ENCODE peak calls at places on chromosomes 12 and 14, in nine cellular contexts. B is transverse colon, Q is breast epithelium, D is suprapubic skin, F is HCT116, I is SK-N-SH, H is HL-60, S is stomach, X is prostate gland. K is an unnamed sample.

GRCh38 chr14:49367696-49368095 is 218.5 kb downstream of the RPS29 start:
- DNase-seq in X (no peak), H (no peak), S (no peak), I (no peak), B (no peak), F (no peak), Q (no peak), D (no peak), K (no peak)

GRCh38 chr12:45183263-45183662 is 32.6 kb upstream of the ANO6 start:
- DNase-seq in Q (no peak), F (no peak), X (no peak), D (no peak), I (peak; percentile 24), H (no peak), B (no peak), S (no peak), K (no peak)

GRCh38 chr14:44657153-44657552 is 150.1 kb upstream of the FSCB start:
- DNase-seq in F (no peak), B (no peak), X (no peak), D (no peak), H (no peak), S (no peak), Q (no peak), I (no peak), K (no peak)

GRCh38 chr12:79267580-79267979 is 403.0 kb downstream of the SYT1 start:
- DNase-seq in S (no peak), I (no peak), D (no peak), H (no peak), B (no peak), Q (no peak), F (no peak), X (no peak), K (no peak)

GRCh38 chr14:93085916-93086315 is 29.8 kb downstream of the ITPK1 start:
- DNase-seq in H (no peak), I (no peak), X (no peak), B (no peak), D (no peak), Q (no peak), S (no peak), F (no peak), K (no peak)

GRCh38 chr12:94553130-94553519 is 93.5 kb upstream of the CEP83 start:
- DNase-seq in B (no peak), D (no peak), Q (peak; percentile 24), I (no peak), F (peak; percentile 51), S (no peak), H (no peak), X (no peak), K (no peak)

GRCh38 chr12:19239616-19240234 is 110.2 kb downstream of the PLEKHA5 start:
- DNase-seq in H (no peak), Q (no peak), X (no peak), S (no peak), D (no peak), F (no peak), B (no peak), I (no peak), K (no peak)

GRCh38 chr12:46372131-46372851 is at the start of gene SLC38A2:
- DNase-seq in X (peak; percentile 98), H (peak; percentile 79), Q (peak; percentile 97), S (peak; percentile 99), D (peak; percentile 99), F (peak; percentile 71), B (peak; percentile 99), I (peak; percentile 82), K (peak; percentile 99)

GRCh38 chr12:125029756-125030358 is 35.4 kb upstream of the AACS start:
- DNase-seq in D (no peak), Q (no peak), X (no peak), S (no peak), B (no peak), I (no peak), H (no peak), F (no peak), K (no peak)

GRCh38 chr14:89573399-89573657 is 156.3 kb upstream of the FOXN3 start:
- DNase-seq in F (no peak), B (no peak), Q (no peak), D (no peak), I (no peak), S (no peak), X (no peak), H (no peak), K (no peak)

GRCh38 chr14:68451676-68452387 is 341.0 kb downstream of the ZFP36L1 start:
- DNase-seq in Q (no peak), D (no peak), I (no peak), S (no peak), B (no peak), X (no peak), H (no peak), F (no peak), K (peak; percentile 74)

GRCh38 chr12:6452245-6452731 is 446 bp downstream of the TAPBPL start:
- DNase-seq in B (peak; percentile 68), F (no peak), S (peak; percentile 50), D (no peak), H (no peak), X (peak; percentile 52), Q (no peak), I (peak; percentile 54), K (peak; percentile 79)

GRCh38 chr12:115190191-115190590 is 506.2 kb upstream of the TBX3 start:
- DNase-seq in D (no peak), I (no peak), F (no peak), H (no peak), X (no peak), S (no peak), B (no peak), Q (no peak), K (no peak)

GRCh38 chr12:115194448-115194847 is 510.5 kb upstream of the TBX3 start:
- DNase-seq in X (no peak), B (peak; percentile 12), F (no peak), Q (no peak), D (no peak), H (no peak), S (no peak), I (no peak), K (no peak)

GRCh38 chr12:115199831-115200230 is 515.9 kb upstream of the TBX3 start:
- DNase-seq in F (no peak), B (no peak), H (no peak), D (no peak), I (no peak), Q (no peak), X (no peak), S (no peak), K (no peak)

GRCh38 chr12:115191342-115191741 is 507.4 kb upstream of the TBX3 start:
- DNase-seq in H (no peak), S (no peak), D (no peak), Q (no peak), F (no peak), B (no peak), I (no peak), X (no peak), K (no peak)

DNA sequence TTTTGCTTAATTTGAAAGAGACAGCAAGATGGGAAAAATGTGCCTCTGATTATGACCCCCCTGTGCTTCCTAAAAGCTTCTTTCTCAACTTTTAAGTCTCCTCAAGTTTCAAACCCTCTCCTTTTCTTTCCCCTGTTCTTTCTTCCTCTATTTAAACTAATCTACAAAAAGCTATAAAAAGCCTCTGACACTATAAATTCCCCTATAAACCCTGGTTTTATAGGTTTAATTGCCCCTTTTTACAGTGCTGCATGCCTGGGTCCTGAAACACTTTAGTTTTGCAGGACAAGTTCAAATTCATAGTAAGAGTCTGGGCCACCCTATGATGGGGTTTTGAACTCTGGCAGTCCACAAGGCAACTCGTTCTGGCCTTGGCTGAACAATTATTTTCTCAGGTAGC is 510.9 kb upstream of the TBX3 start:
- DNase-seq in B (no peak), S (no peak), I (no peak), X (no peak), H (no peak), F (no peak), D (no peak), Q (no peak), K (no peak)
- TF ChIP-seq CTCF in B (no peak), S (no peak), I (no peak), X (no peak), H (no peak), F (no peak), D (no peak), Q (no peak), K (no peak)

GRCh38 chr12:41310367-41310766 is 122.2 kb downstream of the PDZRN4 start:
- DNase-seq in F (no peak), H (no peak), X (no peak), S (no peak), I (no peak), B (no peak), D (no peak), Q (no peak), K (no peak)
- TF ChIP-seq POLR2AphosphoS5 in F (no peak), H (no peak), X (no peak), S (no peak), I (no peak), B (no peak), D (no peak), Q (no peak), K (no peak)

DNA sequence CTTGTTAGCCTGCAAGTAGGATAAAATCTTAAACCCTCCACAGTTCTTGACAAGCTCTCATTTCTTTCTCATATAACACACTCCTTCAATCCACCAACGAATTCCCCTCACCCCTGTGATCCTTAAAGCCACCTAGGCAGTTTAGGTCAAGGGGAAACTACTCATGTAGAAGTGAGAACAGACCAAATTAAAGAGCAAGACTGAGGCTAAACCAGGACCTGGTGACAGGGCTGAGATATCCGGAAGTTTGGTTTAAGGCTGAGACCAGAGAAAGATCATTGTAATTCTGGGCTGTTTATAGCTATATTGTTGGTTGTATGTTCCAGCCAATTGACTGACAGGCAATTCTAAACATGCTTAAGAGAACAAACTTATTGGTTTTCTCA is 54.1 kb upstream of the PTGR2 start:
- DNase-seq in F (no peak), X (no peak), D (no peak), H (no peak), B (no peak), I (no peak), S (no peak), Q (no peak), K (peak; percentile 6)
- TF ChIP-seq CTCF in F (no peak), X (no peak), D (no peak), H (no peak), B (no peak), I (no peak), S (no peak), Q (no peak), K (no peak)

GRCh38 chr14:21108791-21109190 is 7.9 kb downstream of the TMEM253 start:
- DNase-seq in Q (no peak), F (no peak), B (no peak), D (peak; percentile 50), I (no peak), S (no peak), X (no peak), H (no peak), K (no peak)

GRCh38 chr14:21105095-21105494 is 4.2 kb downstream of the TMEM253 start:
- DNase-seq in D (peak; percentile 69), I (no peak), B (no peak), F (no peak), X (no peak), H (no peak), S (no peak), Q (peak; percentile 10), K (no peak)

GRCh38 chr14:21106191-21106505 is 5.3 kb downstream of the TMEM253 start:
- DNase-seq in D (no peak), Q (no peak), F (no peak), H (no peak), B (no peak), X (no peak), I (no peak), S (no peak), K (no peak)

GRCh38 chr14:21107360-21107781 is 6.5 kb downstream of the TMEM253 start:
- DNase-seq in I (no peak), H (no peak), S (no peak), B (no peak), F (peak; percentile 51), D (peak; percentile 76), X (no peak), Q (no peak), K (no peak)

GRCh38 chr14:21106506-21107359 is 5.9 kb downstream of the TMEM253 start:
- DNase-seq in F (peak; percentile 79), I (peak; percentile 71), H (peak; percentile 63), D (peak; percentile 88), Q (peak; percentile 82), X (peak; percentile 79), S (peak; percentile 87), B (peak; percentile 88), K (peak; percentile 89)
- TF ChIP-seq POLR2AphosphoS5 in F (peak; percentile 13), I (no peak), H (no peak), D (peak; percentile 11), Q (no peak), X (peak; percentile 56), S (no peak), B (no peak), K (no peak)

K was measured in sigmoid colon.